ENCODE peak calls at places on chromosomes 2 and 18, in six cellular contexts. Z, D, K, X, R and V are unnamed samples.

GRCh38 chr2:173033080-173033479 is 42.6 kb upstream of the MAP3K20 start:
- DNase-seq in Z (no peak), D (no peak), K (peak; percentile 28), X (no peak), R (no peak), V (no peak)

GRCh38 chr18:46148810-46149209 is 44.6 kb downstream of the HAUS1 start:
- DNase-seq in Z (peak; percentile 45), D (peak; percentile 59), K (peak; percentile 59), X (peak; percentile 68), R (peak; percentile 17), V (no peak)

GRCh38 chr2:197279997-197280756 is 30.4 kb downstream of the ANKRD44 start:
- DNase-seq in Z (no peak), D (no peak), K (peak; percentile 39), X (peak; percentile 54), R (peak; percentile 62), V (no peak)

GRCh38 chr18:63192885-63193349 is 126.7 kb downstream of the BCL2 start:
- DNase-seq in Z (no peak), D (no peak), K (no peak), X (no peak), R (no peak), V (no peak)

GRCh38 chr2:180366481-180366880 is 359.4 kb upstream of the CWC22 start:
- DNase-seq in Z (no peak), D (no peak), K (no peak), X (no peak), R (no peak), V (no peak)

GRCh38 chr18:73419531-73419930 is 551.7 kb upstream of the NETO1 start:
- DNase-seq in Z (no peak), D (no peak), K (peak; percentile 62), X (no peak), R (no peak), V (no peak)

GRCh38 chr2:176575237-176575744 is 306.0 kb downstream of the MTX2 start:
- DNase-seq in Z (no peak), D (no peak), K (no peak), X (no peak), R (no peak), V (no peak)

GRCh38 chr2:172177581-172177980 is 74.9 kb upstream of the DLX2 start:
- DNase-seq in Z (no peak), D (no peak), K (no peak), X (no peak), R (no peak), V (no peak)

GRCh38 chr2:101802329-101802728 is 104.8 kb downstream of the MAP4K4 start:
- DNase-seq in Z (no peak), D (peak; percentile 77), K (no peak), X (no peak), R (no peak), V (no peak)

GRCh38 chr18:79394438-79395307 is 1.1 kb upstream of the NFATC1 start:
- DNase-seq in Z (no peak), D (no peak), K (peak; percentile 49), X (peak; percentile 65), R (peak; percentile 80), V (no peak)

GRCh38 chr2:105317937-105318336 is 11.6 kb downstream of the TGFBRAP1 start:
- DNase-seq in Z (no peak), D (no peak), K (peak; percentile 18), X (no peak), R (no peak), V (no peak)

GRCh38 chr2:88016948-88017779 is 817 bp upstream of the RNU2-63P start:
- DNase-seq in Z (peak; percentile 14), D (peak; percentile 75), K (no peak), X (no peak), R (no peak), V (no peak)

GRCh38 chr2:39781697-39782096 is 2.6 kb upstream of the THUMPD2 start:
- DNase-seq in Z (no peak), D (no peak), K (no peak), X (no peak), R (no peak), V (no peak)

GRCh38 chr2:234916674-234917073 is 35.1 kb upstream of the SH3BP4 start:
- DNase-seq in Z (no peak), D (no peak), K (no peak), X (no peak), R (no peak), V (no peak)

GRCh38 chr2:9658972-9659371 is 28.2 kb upstream of the YWHAQ start:
- DNase-seq in Z (no peak), D (no peak), K (peak; percentile 64), X (peak; percentile 42), R (no peak), V (no peak)

GRCh38 chr2:186980787-186981550 is 132.0 kb upstream of the ZSWIM2 start:
- DNase-seq in Z (no peak), D (no peak), K (no peak), X (no peak), R (no peak), V (no peak)

GRCh38 chr2:99451280-99451679 is 38.5 kb downstream of the REV1 start:
- DNase-seq in Z (no peak), D (no peak), K (no peak), X (no peak), R (no peak), V (no peak)

DNA sequence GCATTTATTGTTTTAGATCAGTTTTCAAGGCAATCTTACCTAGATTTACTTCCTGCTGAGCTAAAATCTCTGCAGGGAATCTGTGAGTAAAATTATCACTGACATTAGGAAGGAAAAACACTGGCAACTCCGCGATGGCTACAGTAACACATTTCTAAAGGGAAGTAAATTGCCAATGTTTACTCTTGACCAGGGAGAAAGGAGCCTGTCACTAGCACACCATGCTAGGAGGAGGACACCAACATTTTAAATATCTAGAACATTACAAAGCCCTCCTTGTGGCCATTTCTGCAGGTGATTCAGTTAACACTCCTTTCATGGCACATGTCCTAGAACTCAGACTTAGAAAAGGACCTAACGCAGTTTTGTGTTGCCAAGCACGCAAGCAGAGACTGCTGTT is 58.4 kb downstream of the TCF4 start:
- DNase-seq in Z (no peak), D (no peak), K (no peak), X (no peak), R (no peak), V (no peak)
- H3K36me3 ChIP-seq in Z (no peaks in the 10 kb centered on the region), D (no peaks in the 10 kb centered on the region), K (no peaks in the 10 kb centered on the region), X (no peaks in the 10 kb centered on the region), R (no peaks in the 10 kb centered on the region), V (no peaks in the 10 kb centered on the region)

DNA sequence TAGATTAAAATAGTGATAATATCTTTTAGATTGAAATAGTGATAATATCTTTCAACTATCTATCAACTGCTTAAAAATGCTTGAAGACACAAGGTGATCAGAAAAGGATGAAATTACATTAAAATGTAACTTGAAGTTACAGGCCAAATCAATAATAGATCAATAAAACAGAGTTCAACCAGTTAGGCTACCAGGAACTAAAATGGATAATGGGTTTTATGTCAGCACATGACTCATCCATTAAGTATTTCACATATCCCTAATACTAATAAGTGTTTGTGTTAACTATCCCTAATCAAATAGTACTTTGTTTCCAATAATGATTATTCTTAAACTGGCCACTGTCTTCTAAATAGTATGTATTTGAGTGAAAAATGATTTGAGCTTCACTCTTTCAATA is 33.7 kb downstream of the CERKL start:
- DNase-seq in Z (no peak), D (no peak), K (no peak), X (no peak), R (no peak), V (no peak)
- H3K4me1 ChIP-seq in Z (no peaks in the 10 kb centered on the region), D (peaks cover 4% of the 10 kb centered on the region), K (no peaks in the 10 kb centered on the region), X (no peaks in the 10 kb centered on the region), R (no peaks in the 10 kb centered on the region), V (no peaks in the 10 kb centered on the region)

GRCh38 chr18:47283476-47283875 is 32.0 kb upstream of the SKOR2 start:
- DNase-seq in Z (peak; percentile 22), D (peak; percentile 39), K (peak; percentile 33), X (peak; percentile 31), R (no peak), V (no peak)
- TF ChIP-seq CTCF in Z (peak; percentile 53), D (peak; percentile 63), K (peak; percentile 53), X (peak; percentile 50), R (no peak), V (no peak)

DNA sequence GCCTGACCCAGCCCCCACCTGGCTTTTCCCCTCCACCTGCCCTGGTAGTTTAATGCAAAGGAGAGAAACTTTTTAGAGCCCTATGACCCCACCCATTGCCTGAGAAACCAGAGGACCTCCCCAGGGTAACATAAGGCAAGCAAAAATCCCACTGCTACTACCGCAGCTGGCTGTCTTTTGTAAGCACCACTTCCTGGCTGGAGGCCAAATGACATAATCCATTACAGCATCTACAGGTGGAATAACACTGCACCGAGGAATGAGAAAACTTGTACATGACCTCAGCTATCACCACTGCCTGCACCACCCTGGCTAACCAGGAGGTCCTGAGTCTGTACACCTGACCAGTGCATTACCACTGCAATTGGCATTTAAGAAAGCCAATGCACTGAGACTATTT is 149.6 kb upstream of the GALNT5 start:
- DNase-seq in Z (no peak), D (no peak), K (peak; percentile 66), X (peak; percentile 21), R (no peak), V (no peak)
- H3K36me3 ChIP-seq in Z (no peaks in the 10 kb centered on the region), D (no peaks in the 10 kb centered on the region), K (no peaks in the 10 kb centered on the region), X (no peaks in the 10 kb centered on the region), R (no peaks in the 10 kb centered on the region), V (no peaks in the 10 kb centered on the region)

GRCh38 chr2:54464334-54464733 is 8.2 kb downstream of the SPTBN1 start:
- DNase-seq in Z (no peak), D (no peak), K (no peak), X (no peak), R (no peak), V (no peak)
- H3K4me1 ChIP-seq in Z (no peaks in the 10 kb centered on the region), D (peaks cover 46% of the 10 kb centered on the region), K (peaks cover 3% of the 10 kb centered on the region), X (peaks cover 36% of the 10 kb centered on the region), R (peaks cover 9% of the 10 kb centered on the region), V (peaks cover 35% of the 10 kb centered on the region)

DNA sequence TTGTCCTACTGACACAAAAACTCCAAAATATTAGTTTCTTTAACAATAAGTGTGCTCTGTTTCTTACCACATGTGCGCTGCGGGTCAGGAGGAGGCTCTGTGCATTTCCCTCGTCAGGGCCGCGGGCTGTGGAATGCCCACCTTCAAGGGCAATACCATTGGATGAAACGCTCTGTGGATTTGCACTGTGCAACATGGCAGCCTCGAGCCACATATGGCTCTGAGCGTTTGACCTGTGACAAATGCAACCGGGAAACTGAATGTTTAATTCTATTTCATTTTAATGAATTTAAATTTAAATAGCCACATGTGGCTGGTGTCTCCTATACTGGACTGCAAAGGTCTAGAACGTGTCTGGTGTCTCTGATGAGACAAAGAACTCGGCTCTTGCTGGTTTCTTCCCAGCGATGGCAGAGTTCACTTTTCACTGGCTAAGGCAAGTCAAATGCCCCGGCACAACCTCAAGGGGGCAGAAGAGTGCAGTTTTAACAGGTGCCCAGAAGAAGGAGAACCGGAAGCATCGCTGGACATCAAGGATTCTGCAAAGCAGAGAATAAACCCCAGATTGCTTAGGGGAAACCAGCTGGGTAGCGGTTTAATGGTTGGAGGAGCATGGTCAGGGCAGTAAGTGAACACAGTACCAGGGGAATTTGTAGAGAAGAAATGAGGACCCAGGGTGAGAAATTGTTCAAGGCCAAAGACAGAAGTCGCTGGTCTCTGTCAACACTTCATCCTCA is 37.0 kb upstream of the TMEM18 start:
- DNase-seq in Z (no peak), D (peak; percentile 49), K (peak; percentile 54), X (peak; percentile 61), R (peak; percentile 61), V (no peak)
- TF ChIP-seq CTCF in Z (peak; percentile 63), D (peak; percentile 70), K (peak; percentile 66), X (peak; percentile 73), R (peak; percentile 62), V (peak; percentile 66)

GRCh38 chr18:2916184-2916583 is 69.4 kb downstream of the EMILIN2 start:
- DNase-seq in Z (no peak), D (no peak), K (no peak), X (no peak), R (no peak), V (no peak)
- H3K36me3 ChIP-seq in Z (peaks cover 47% of the 10 kb centered on the region), D (peaks cover 40% of the 10 kb centered on the region), K (peaks cover 53% of the 10 kb centered on the region), X (peaks cover 54% of the 10 kb centered on the region), R (no peaks in the 10 kb centered on the region), V (peaks cover 75% of the 10 kb centered on the region)

GRCh38 chr2:196226058-196226747 is 54.8 kb upstream of the STK17B start:
- DNase-seq in Z (no peak), D (no peak), K (no peak), X (no peak), R (no peak), V (no peak)
- H3K4me1 ChIP-seq in Z (no peaks in the 10 kb centered on the region), D (no peaks in the 10 kb centered on the region), K (peaks cover 1% of the 10 kb centered on the region), X (no peaks in the 10 kb centered on the region), R (no peaks in the 10 kb centered on the region), V (peaks cover 7% of the 10 kb centered on the region)